ENCODE peak calls at places on chromosomes 11 and 22, in eight cellular contexts. L is Panc1, I is HCT116, J is breast epithelium, E is esophagus muscularis mucosa, U is transverse colon, H is suprapubic skin, Q is H1. T is an unnamed sample.

GRCh38 chr22:36587289-36588154 is 58.6 kb upstream of the EIF3D start:
- DNase-seq in L (no peak), I (no peak), J (no peak), E (no peak), U (no peak), H (no peak), Q (no peak), T (no peak)

GRCh38 chr22:22717723-22718122 is 73.3 kb downstream of the GGTLC2 start:
- DNase-seq in L (no peak), I (no peak), J (no peak), E (peak; percentile 57), U (no peak), H (no peak), Q (no peak), T (no peak)

GRCh38 chr11:117189941-117190544 is 9.1 kb upstream of the TAGLN start:
- DNase-seq in L (no peak), I (no peak), J (peak; percentile 27), E (no peak), U (peak; percentile 5), H (no peak), Q (no peak), T (no peak)

GRCh38 chr22:42179616-42180015 is 49.0 kb upstream of the CYP2D6 start:
- DNase-seq in L (no peak), I (no peak), J (no peak), E (no peak), U (no peak), H (no peak), Q (no peak), T (no peak)

GRCh38 chr11:289706-290620 is 1.0 kb downstream of the PGGHG start:
- DNase-seq in L (no peak), I (no peak), J (peak; percentile 38), E (no peak), U (peak; percentile 13), H (peak; percentile 76), Q (no peak), T (no peak)

GRCh38 chr22:18113680-18114394 is 3.2 kb downstream of the TUBA8 start:
- DNase-seq in L (no peak), I (no peak), J (no peak), E (no peak), U (no peak), H (no peak), Q (no peak), T (no peak)

GRCh38 chr11:121656333-121657090 is 203.7 kb upstream of the SORL1-AS1 start:
- DNase-seq in L (no peak), I (no peak), J (no peak), E (peak; percentile 80), U (no peak), H (no peak), Q (no peak), T (no peak)

GRCh38 chr11:81644239-81644840 is 1089.3 kb downstream of the FAM181B start:
- DNase-seq in L (peak; percentile 38), I (peak; percentile 4), J (no peak), E (no peak), U (no peak), H (no peak), Q (no peak), T (no peak)

GRCh38 chr11:14541180-14541579 is 21.0 kb upstream of the PSMA1 start:
- DNase-seq in L (no peak), I (no peak), J (no peak), E (no peak), U (no peak), H (no peak), Q (no peak), T (no peak)

GRCh38 chr11:70953720-70954119 is 298.7 kb downstream of the SHANK2 start:
- DNase-seq in L (no peak), I (no peak), J (no peak), E (no peak), U (no peak), H (no peak), Q (no peak), T (no peak)

GRCh38 chr11:26187639-26188038 is 144.3 kb upstream of the ANO3 start:
- DNase-seq in L (no peak), I (no peak), J (no peak), E (no peak), U (no peak), H (no peak), Q (no peak), T (no peak)

GRCh38 chr11:118434553-118435232 is 1.6 kb upstream of the KMT2A start:
- DNase-seq in L (no peak), I (no peak), J (no peak), E (no peak), U (peak; percentile 32), H (peak; percentile 80), Q (no peak), T (no peak)

GRCh38 chr11:130707217-130707616 is 209.1 kb downstream of the SNX19 start:
- DNase-seq in L (no peak), I (no peak), J (no peak), E (peak; percentile 74), U (no peak), H (no peak), Q (no peak), T (no peak)

GRCh38 chr11:120877746-120878365 is 146.0 kb upstream of the TBCEL start:
- DNase-seq in L (no peak), I (no peak), J (no peak), E (no peak), U (no peak), H (no peak), Q (no peak), T (no peak)

GRCh38 chr11:128905345-128906184 is 14.4 kb downstream of the KCNJ5 start:
- DNase-seq in L (no peak), I (peak; percentile 46), J (no peak), E (no peak), U (peak; percentile 43), H (no peak), Q (no peak), T (peak; percentile 56)

GRCh38 chr22:37197451-37198289 is 9.6 kb upstream of the C1QTNF6 start:
- DNase-seq in L (no peak), I (peak; percentile 92), J (peak; percentile 76), E (no peak), U (peak; percentile 72), H (peak; percentile 77), Q (no peak), T (peak; percentile 51)

GRCh38 chr11:69640995-69641581 is at the start of gene CCND1:
- DNase-seq in L (no peak), I (peak; percentile 85), J (peak; percentile 78), E (no peak), U (peak; percentile 85), H (peak; percentile 82), Q (no peak), T (peak; percentile 75)

GRCh38 chr11:66418168-66418985 is 2.5 kb upstream of the NPAS4 start:
- DNase-seq in L (peak; percentile 51), I (peak; percentile 48), J (peak; percentile 60), E (no peak), U (peak; percentile 56), H (no peak), Q (peak; percentile 68), T (peak; percentile 48)
- TF ChIP-seq POLR2AphosphoS5 in L (no peak), I (no peak), J (no peak), E (peak; percentile 89), U (peak; percentile 27), H (no peak), Q (no peak), T (peak; percentile 15)

GRCh38 chr11:44517541-44517940 is 47.9 kb upstream of the CD82 start:
- DNase-seq in L (no peak), I (no peak), J (no peak), E (no peak), U (no peak), H (no peak), Q (no peak), T (no peak)

GRCh38 chr11:44519989-44520737 is 45.3 kb upstream of the CD82 start:
- DNase-seq in L (no peak), I (no peak), J (peak; percentile 58), E (no peak), U (no peak), H (no peak), Q (no peak), T (no peak)

GRCh38 chr11:44522294-44522693 is 43.2 kb upstream of the CD82 start:
- DNase-seq in L (no peak), I (no peak), J (no peak), E (no peak), U (no peak), H (no peak), Q (no peak), T (no peak)

GRCh38 chr11:44518968-44519550 is 46.4 kb upstream of the CD82 start:
- DNase-seq in L (no peak), I (no peak), J (no peak), E (no peak), U (no peak), H (no peak), Q (no peak), T (no peak)

DNA sequence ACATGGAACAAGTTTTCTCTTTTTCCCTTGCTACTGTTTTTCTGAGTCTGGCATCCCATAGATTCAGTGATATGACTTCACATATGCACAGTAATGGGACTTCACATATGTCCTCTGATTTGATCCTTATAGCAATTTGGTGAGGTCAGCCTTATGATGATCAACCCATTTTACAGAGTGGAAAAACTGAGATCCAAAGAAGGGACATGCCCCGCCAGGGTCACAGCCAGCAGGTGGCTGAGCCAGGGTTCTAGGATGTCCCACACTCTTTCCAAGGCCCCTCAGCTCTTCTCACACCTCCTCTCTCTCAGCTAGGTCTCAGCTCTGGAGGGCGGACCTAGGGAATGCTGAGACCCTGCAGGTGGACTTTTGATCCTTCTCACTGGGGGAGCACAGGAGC is 44.3 kb upstream of the CD82 start:
- DNase-seq in L (no peak), I (no peak), J (no peak), E (no peak), U (no peak), H (no peak), Q (no peak), T (no peak)
- TF ChIP-seq CTCF in L (no peak), I (no peak), J (no peak), E (no peak), U (no peak), H (no peak), Q (no peak), T (no peak)

DNA sequence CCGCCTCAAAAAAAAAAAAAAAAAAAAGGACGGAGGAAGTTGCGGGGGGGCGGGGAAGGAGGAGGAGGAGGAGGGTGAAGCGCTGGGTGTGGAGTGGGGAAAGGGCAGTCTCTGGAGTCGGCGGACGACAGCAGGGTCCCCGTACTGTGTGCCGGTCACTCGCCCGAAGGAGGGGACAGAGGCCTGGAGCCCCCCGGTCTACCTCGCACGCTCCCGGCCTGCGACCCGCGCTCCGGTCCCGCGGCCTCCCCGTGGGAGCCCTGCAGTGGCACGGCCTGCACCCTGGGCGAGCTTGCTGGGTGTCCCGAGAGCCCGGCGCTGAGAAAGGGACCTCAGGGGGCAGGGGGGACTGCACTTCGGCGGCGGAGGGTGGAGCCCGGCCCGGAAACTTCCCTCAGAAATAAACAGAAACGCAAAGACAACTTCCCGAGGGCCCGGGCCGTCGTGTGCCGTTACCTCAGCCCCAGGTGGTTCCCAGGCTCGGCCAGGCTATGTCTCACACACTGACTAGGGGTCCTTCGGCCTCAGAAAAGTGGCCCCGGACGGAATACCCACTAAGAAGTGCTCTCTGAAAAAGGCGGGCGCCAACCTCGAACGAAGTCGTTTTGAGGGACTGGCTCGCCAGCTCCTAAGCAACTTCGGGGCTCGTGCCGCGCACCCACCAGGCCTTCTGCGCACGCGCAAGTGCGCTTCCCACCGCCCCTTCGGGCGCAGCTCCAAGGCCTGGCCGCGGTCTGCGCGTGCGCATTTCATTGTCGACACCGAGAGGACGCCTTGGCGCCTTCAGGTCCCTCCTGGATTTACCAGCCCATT is at the start of gene MAJIN:
- DNase-seq in L (peak; percentile 18), I (no peak), J (peak; percentile 69), E (no peak), U (peak; percentile 90), H (peak; percentile 87), Q (peak; percentile 71), T (peak; percentile 91)
- TF ChIP-seq POLR2AphosphoS5 in L (peak; percentile 73), I (no peak), J (peak; percentile 15), E (peak; percentile 68), U (peak; percentile 28), H (no peak), Q (no peak), T (peak; percentile 89)

GRCh38 chr22:25174888-25175411 is 24.7 kb upstream of the CRYBB3 start:
- DNase-seq in L (no peak), I (no peak), J (no peak), E (no peak), U (no peak), H (no peak), Q (no peak), T (no peak)
- TF ChIP-seq CTCF in L (no peak), I (no peak), J (no peak), E (no peak), U (no peak), H (no peak), Q (no peak), T (no peak)